ENCODE peak calls at places on chromosome 9, in four cellular contexts. Y is KBM-7; B is thyroid gland; P is CD8-positive, alpha-beta T cell. E is an unnamed sample.

GRCh38 chr9:126108240-126108639 is 218.4 kb upstream of the MVB12B start:
- DNase-seq in B (no peak), P (no peak), Y (peak), E (no peak)

GRCh38 chr9:69599232-69599971 is 72.8 kb downstream of the APBA1 start:
- DNase-seq in B (no peak), Y (no peak), P (no peak), E (no peak)

GRCh38 chr9:108168451-108168850 is 678.9 kb upstream of the KLF4 start:
- DNase-seq in B (peak), P (no peak), Y (no peak), E (no peak)

GRCh38 chr9:95268681-95269080 is 48.8 kb downstream of the FANCC start:
- DNase-seq in B (peak), P (no peak), Y (no peak), E (no peak)

GRCh38 chr9:86675805-86676204 is 271.5 kb downstream of the GAS1 start:
- DNase-seq in Y (no peak), B (no peak), P (no peak), E (no peak)

GRCh38 chr9:131180454-131180853 is 55.1 kb downstream of the NUP214 start:
- DNase-seq in B (no peak), Y (no peak), P (no peak), E (no peak)

GRCh38 chr9:27943544-27943943 is 370.3 kb upstream of the C9orf72 start:
- DNase-seq in P (no peak), Y (no peak), B (no peak), E (no peak)

GRCh38 chr9:105007143-105007542 is 79.2 kb upstream of the ABCA1 start:
- DNase-seq in P (no peak), B (no peak), Y (peak), E (peak)

GRCh38 chr9:78296893-78297671 is at the start of gene PSAT1:
- DNase-seq in Y (peak), P (peak), B (peak), E (peak)